ENCODE peak calls at places on chromosomes 12 and 14, in nine cellular contexts. B is left ventricle myocardium inferior, L is left lung, K is NCI-H345, E is IMR-90, O is midbrain, F is activated gamma-delta T cell treated with Interleukin-2 at 50 U/mL for 16 hours, P is ACHN, D is stromal cell of bone marrow. H is an unnamed sample.

GRCh38 chr14:36660736-36661505 is 739 bp upstream of the PAX9 start:
- DNase-seq in B (no peak), L (no peak), K (peak), E (no peak), O (no peak), F (no peak), P (no peak), D (no peak), H (no peak)

GRCh38 chr12:70246580-70246979 is 3.3 kb downstream of the CNOT2 start:
- DNase-seq in B (no peak), L (no peak), K (no peak), E (peak), O (no peak), F (no peak), P (no peak), D (no peak), H (no peak)

GRCh38 chr12:62684586-62685295 is 218.1 kb downstream of the MON2 start:
- DNase-seq in B (peak), L (peak), K (no peak), E (no peak), O (no peak), F (no peak), P (no peak), D (no peak), H (no peak)

GRCh38 chr14:22822619-22823551 is 6.8 kb upstream of the MRPL52 start:
- DNase-seq in B (peak), L (peak), K (no peak), E (peak), O (peak), F (peak), P (peak), D (peak), H (peak)

GRCh38 chr12:68119250-68119649 is 40.3 kb downstream of the IFNG start:
- DNase-seq in B (no peak), L (no peak), K (no peak), E (no peak), O (no peak), F (no peak), P (no peak), D (no peak), H (no peak)

GRCh38 chr12:109130755-109131521 is 14.6 kb downstream of the ACACB start:
- DNase-seq in B (peak), L (no peak), K (no peak), E (no peak), O (peak), F (no peak), P (no peak), D (no peak), H (no peak)

GRCh38 chr12:30286345-30286926 is 409.2 kb downstream of the IPO8 start:
- DNase-seq in B (no peak), L (no peak), K (peak), E (peak), O (no peak), F (no peak), P (peak), D (peak), H (peak)

GRCh38 chr12:120282229-120282628 is 9.5 kb downstream of the RNU4-2 start:
- DNase-seq in B (no peak), L (no peak), K (no peak), E (no peak), O (no peak), F (no peak), P (no peak), D (no peak), H (no peak)

GRCh38 chr12:31959051-31959700 is at the start of gene RESF1:
- DNase-seq in B (peak), L (peak), K (peak), E (peak), O (peak), F (peak), P (peak), D (peak), H (peak)

GRCh38 chr12:28500373-28501024 is 310.2 kb downstream of the CCDC91 start:
- DNase-seq in B (no peak), L (no peak), K (no peak), E (peak), O (no peak), F (no peak), P (no peak), D (no peak), H (peak)

GRCh38 chr14:22657861-22658260 is 13.7 kb upstream of the OR6J1 start:
- DNase-seq in B (no peak), L (no peak), K (no peak), E (peak), O (no peak), F (no peak), P (peak), D (no peak), H (peak)

GRCh38 chr14:69045857-69046351 is 66.8 kb upstream of the ACTN1 start:
- DNase-seq in B (no peak), L (peak), K (no peak), E (no peak), O (no peak), F (no peak), P (no peak), D (peak), H (no peak)

GRCh38 chr14:22900088-22900799 is 17.2 kb downstream of the REM2 start:
- DNase-seq in B (no peak), L (no peak), K (peak), E (peak), O (peak), F (peak), P (peak), D (peak), H (no peak)

GRCh38 chr14:71478542-71478941 is 453.7 kb upstream of the RGS6 start:
- DNase-seq in B (no peak), L (no peak), K (no peak), E (peak), O (peak), F (no peak), P (peak), D (peak), H (peak)